ENCODE peak calls at places on chromosome 12, in seven cellular contexts. K is GM12878, O is HCT116, B is SK-N-SH, A is H1, P is K562, Y is HepG2. R is an unnamed sample.

GRCh38 chr12:4701863-4702262 is 18.3 kb upstream of the GALNT8 start:
- DNase-seq in K (no peak), O (no peak), B (no peak), A (no peak), P (no peak), Y (no peak), R (no peak)

GRCh38 chr12:117439531-117440001 is 78.1 kb upstream of the NOS1 start:
- DNase-seq in K (no peak), O (no peak), B (peak), A (peak), P (no peak), Y (no peak), R (no peak)

GRCh38 chr12:56636675-56637540 is 6.8 kb upstream of the BAZ2A start:
- DNase-seq in K (peak), O (peak), B (peak), A (peak), P (peak), Y (peak), R (peak)

GRCh38 chr12:117045175-117045997 is 53.8 kb downstream of the TESC start:
- DNase-seq in K (no peak), O (no peak), B (peak), A (no peak), P (no peak), Y (peak), R (no peak)

GRCh38 chr12:123388218-123388947 is 4.5 kb downstream of the KMT5A start:
- DNase-seq in K (peak), O (no peak), B (peak), A (peak), P (peak), Y (peak), R (peak)

GRCh38 chr12:57619434-57620244 is 8.4 kb downstream of the ARHGEF25 start:
- DNase-seq in K (no peak), O (no peak), B (no peak), A (peak), P (no peak), Y (no peak), R (no peak)

GRCh38 chr12:123882306-123882705 is 90.3 kb downstream of the CCDC92 start:
- DNase-seq in K (no peak), O (no peak), B (no peak), A (no peak), P (no peak), Y (no peak), R (no peak)

GRCh38 chr12:80622271-80622670 is 85.2 kb upstream of the MYF6 start:
- DNase-seq in K (no peak), O (no peak), B (no peak), A (no peak), P (no peak), Y (no peak), R (no peak)

GRCh38 chr12:119578112-119578511 is 15.5 kb upstream of the TMEM233 start:
- DNase-seq in K (no peak), O (peak), B (no peak), A (no peak), P (no peak), Y (no peak), R (no peak)

GRCh38 chr12:58388261-58388660 is 446.9 kb downstream of the ATP23 start:
- DNase-seq in K (no peak), O (no peak), B (no peak), A (no peak), P (no peak), Y (no peak), R (no peak)

GRCh38 chr12:20549115-20549719 is 145.9 kb upstream of the SLCO1C1 start:
- DNase-seq in K (no peak), O (peak), B (peak), A (no peak), P (no peak), Y (peak), R (peak)

GRCh38 chr12:6193853-6194815 is 6.1 kb upstream of the CD9 start:
- DNase-seq in K (no peak), O (no peak), B (no peak), A (no peak), P (no peak), Y (no peak), R (no peak)

GRCh38 chr12:51910168-51910567 is 2.9 kb downstream of the ACVRL1 start:
- DNase-seq in K (no peak), O (no peak), B (no peak), A (no peak), P (no peak), Y (no peak), R (no peak)

GRCh38 chr12:20477691-20478090 is 109.4 kb downstream of the PDE3A start:
- DNase-seq in K (no peak), O (no peak), B (no peak), A (no peak), P (no peak), Y (no peak), R (no peak)

GRCh38 chr12:56629459-56630179 is 507 bp downstream of the BAZ2A start:
- DNase-seq in K (no peak), O (no peak), B (peak), A (peak), P (peak), Y (no peak), R (no peak)

GRCh38 chr12:89414851-89415250 is 62.5 kb upstream of the DUSP6 start:
- DNase-seq in K (no peak), O (no peak), B (no peak), A (no peak), P (no peak), Y (no peak), R (no peak)

GRCh38 chr12:51620448-51620847 is 29.4 kb downstream of the SCN8A start:
- DNase-seq in K (no peak), O (no peak), B (no peak), A (no peak), P (no peak), Y (no peak), R (no peak)

GRCh38 chr12:113933201-113933786 is 32.8 kb downstream of the RBM19 start:
- DNase-seq in K (no peak), O (no peak), B (no peak), A (no peak), P (peak), Y (no peak), R (no peak)

GRCh38 chr12:19010087-19010486 is 119.4 kb upstream of the PLEKHA5 start:
- DNase-seq in K (no peak), O (no peak), B (no peak), A (no peak), P (no peak), Y (peak), R (no peak)

GRCh38 chr12:104522985-104523719 is 66.4 kb downstream of the CHST11 start:
- DNase-seq in K (no peak), O (no peak), B (no peak), A (no peak), P (no peak), Y (no peak), R (no peak)

GRCh38 chr12:72133497-72134055 is 138.6 kb upstream of the TRHDE start:
- DNase-seq in K (no peak), O (no peak), B (no peak), A (no peak), P (no peak), Y (no peak), R (no peak)

GRCh38 chr12:123916729-123917128 is 55.9 kb downstream of the CCDC92 start:
- DNase-seq in K (no peak), O (no peak), B (no peak), A (no peak), P (no peak), Y (no peak), R (no peak)

GRCh38 chr12:109816870-109817269 is 16.3 kb downstream of the TRPV4 start:
- DNase-seq in K (no peak), O (no peak), B (no peak), A (no peak), P (no peak), Y (no peak), R (no peak)

GRCh38 chr12:1644523-1645438 is 15.8 kb downstream of the WNT5B start:
- DNase-seq in K (no peak), O (no peak), B (peak), A (no peak), P (no peak), Y (no peak), R (no peak)

GRCh38 chr12:110269622-110270124 is 11.4 kb upstream of the ATP2A2 start:
- DNase-seq in K (no peak), O (no peak), B (no peak), A (no peak), P (peak), Y (no peak), R (peak)

GRCh38 chr12:56080556-56081138 is 682 bp downstream of the ERBB3 start:
- DNase-seq in K (no peak), O (no peak), B (no peak), A (peak), P (peak), Y (peak), R (no peak)

GRCh38 chr12:46395308-46395707 is 22.7 kb upstream of the SLC38A2 start:
- DNase-seq in K (no peak), O (no peak), B (no peak), A (no peak), P (no peak), Y (no peak), R (no peak)

GRCh38 chr12:4432878-4433820 is 12.5 kb downstream of the FGF6 start:
- DNase-seq in K (no peak), O (no peak), B (no peak), A (no peak), P (no peak), Y (no peak), R (no peak)

GRCh38 chr12:6958609-6959375 is 7.6 kb downstream of the PTPN6 start:
- DNase-seq in K (no peak), O (no peak), B (peak), A (no peak), P (no peak), Y (no peak), R (no peak)

GRCh38 chr12:102814691-102815367 is 102.2 kb downstream of the PAH start:
- DNase-seq in K (no peak), O (no peak), B (no peak), A (no peak), P (no peak), Y (no peak), R (no peak)

GRCh38 chr12:52168019-52168717 is 23.6 kb downstream of the KRT80 start:
- DNase-seq in K (no peak), O (no peak), B (no peak), A (no peak), P (no peak), Y (peak), R (no peak)

GRCh38 chr12:98998697-98999299 is 353.7 kb downstream of the APAF1 start:
- DNase-seq in K (no peak), O (peak), B (peak), A (no peak), P (peak), Y (peak), R (peak)

GRCh38 chr12:91958816-91959215 is 186.8 kb downstream of the BTG1 start:
- DNase-seq in K (no peak), O (no peak), B (no peak), A (no peak), P (no peak), Y (no peak), R (no peak)
- TF ChIP-seq JUND in K (no peak), O (no peak), B (peak), A (no peak), P (no peak), Y (no peak), R (no peak)

GRCh38 chr12:26853303-26854027 is 20.5 kb upstream of the ITPR2 start:
- DNase-seq in K (no peak), O (no peak), B (peak), A (peak), P (peak), Y (peak), R (peak)
- TF ChIP-seq JUND in K (no peak), O (no peak), B (no peak), A (no peak), P (no peak), Y (no peak), R (no peak)

GRCh38 chr12:70853326-70853725 is 67.2 kb downstream of the PTPRR start:
- DNase-seq in K (no peak), O (no peak), B (no peak), A (no peak), P (no peak), Y (peak), R (no peak)
- TF ChIP-seq JUND in K (no peak), O (no peak), B (no peak), A (no peak), P (no peak), Y (no peak), R (no peak)

GRCh38 chr12:24889403-24889802 is 59.5 kb downstream of the BCAT1 start:
- DNase-seq in K (no peak), O (no peak), B (no peak), A (no peak), P (no peak), Y (no peak), R (no peak)
- TF ChIP-seq JUND in K (no peak), O (no peak), B (no peak), A (no peak), P (no peak), Y (no peak), R (no peak)

GRCh38 chr12:92503029-92503931 is 199.5 kb upstream of the PLEKHG7 start:
- DNase-seq in K (peak), O (no peak), B (no peak), A (no peak), P (no peak), Y (peak), R (peak)

GRCh38 chr12:92503977-92504966 is 198.5 kb upstream of the PLEKHG7 start:
- DNase-seq in K (no peak), O (no peak), B (no peak), A (no peak), P (no peak), Y (peak), R (peak)

GRCh38 chr12:92506460-92506859 is 196.3 kb upstream of the PLEKHG7 start:
- DNase-seq in K (no peak), O (no peak), B (no peak), A (no peak), P (no peak), Y (no peak), R (no peak)

GRCh38 chr12:92506891-92507290 is 195.9 kb upstream of the PLEKHG7 start:
- DNase-seq in K (no peak), O (no peak), B (no peak), A (no peak), P (no peak), Y (no peak), R (no peak)

GRCh38 chr12:92505373-92506340 is 197.1 kb upstream of the PLEKHG7 start:
- DNase-seq in K (peak), O (no peak), B (peak), A (no peak), P (peak), Y (no peak), R (no peak)
- TF ChIP-seq JUND in K (no peak), O (no peak), B (no peak), A (no peak), P (no peak), Y (no peak), R (no peak)

GRCh38 chr12:32091696-32092095 is 15.0 kb upstream of the BICD1 start:
- DNase-seq in K (no peak), O (no peak), B (no peak), A (no peak), P (no peak), Y (no peak), R (no peak)
- TF ChIP-seq JUND in K (no peak), O (no peak), B (no peak), A (no peak), P (no peak), Y (no peak), R (no peak)

GRCh38 chr12:106224392-106224706 is 23.5 kb downstream of the CKAP4 start:
- DNase-seq in K (no peak), O (no peak), B (no peak), A (no peak), P (no peak), Y (no peak), R (no peak)

GRCh38 chr12:106227641-106228319 is 20.0 kb downstream of the CKAP4 start:
- DNase-seq in K (no peak), O (no peak), B (no peak), A (no peak), P (no peak), Y (peak), R (no peak)

GRCh38 chr12:106220561-106220960 is 27.3 kb downstream of the CKAP4 start:
- DNase-seq in K (no peak), O (no peak), B (no peak), A (no peak), P (no peak), Y (no peak), R (no peak)

GRCh38 chr12:106226884-106227640 is 20.8 kb downstream of the CKAP4 start:
- DNase-seq in K (no peak), O (peak), B (peak), A (no peak), P (peak), Y (peak), R (peak)

GRCh38 chr12:106223485-106224391 is 24.1 kb downstream of the CKAP4 start:
- DNase-seq in K (no peak), O (peak), B (peak), A (peak), P (peak), Y (peak), R (peak)
- TF ChIP-seq JUND in K (no peak), O (no peak), B (no peak), A (no peak), P (peak), Y (no peak), R (no peak)

GRCh38 chr12:53514626-53515290 is 7.5 kb upstream of the NPFF start:
- DNase-seq in K (no peak), O (no peak), B (no peak), A (no peak), P (no peak), Y (no peak), R (no peak)
- TF ChIP-seq JUND in K (no peak), O (no peak), B (no peak), A (no peak), P (no peak), Y (no peak), R (no peak)

DNA sequence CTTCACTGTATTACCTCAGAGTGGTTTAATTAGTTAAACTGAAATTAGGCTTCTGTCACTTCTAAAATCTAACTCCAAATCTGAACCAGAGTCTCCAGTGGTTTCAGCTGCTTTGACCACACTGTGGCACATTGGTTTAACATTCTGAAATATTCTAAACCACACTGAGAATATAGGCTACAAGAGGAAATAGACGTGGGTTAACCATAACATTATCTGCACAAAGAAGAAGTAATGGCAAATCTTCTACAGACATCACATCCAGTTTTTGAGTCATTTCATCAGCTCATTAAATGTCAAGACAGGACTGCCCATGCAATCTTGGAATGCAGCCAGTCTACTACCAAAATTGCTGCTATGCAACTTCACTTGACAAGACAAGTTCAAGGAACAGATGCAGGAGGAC is 94.7 kb downstream of the LRP6 start:
- DNase-seq in K (peak), O (no peak), B (no peak), A (no peak), P (no peak), Y (no peak), R (no peak)
- TF ChIP-seq JUND in K (peak), O (no peak), B (no peak), A (no peak), P (no peak), Y (no peak), R (no peak)

DNA sequence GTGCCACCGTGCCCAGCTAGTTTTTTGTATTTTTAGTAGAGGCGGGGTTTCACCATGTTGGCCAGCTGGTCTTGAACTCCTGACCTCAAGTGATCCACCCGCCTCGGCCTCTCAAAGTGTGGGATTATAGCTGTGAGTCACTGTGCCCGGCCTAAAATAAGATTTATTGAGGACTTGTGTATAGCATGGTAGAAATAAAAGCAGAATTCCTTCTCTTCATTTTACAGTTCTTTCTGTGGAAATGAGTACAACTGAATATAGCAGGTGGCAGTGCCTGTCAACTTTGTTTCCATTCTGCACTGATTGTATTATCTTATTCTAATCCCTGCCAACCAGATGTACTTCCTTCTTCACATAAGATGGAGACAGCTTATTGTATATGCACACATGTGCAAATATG is 41.0 kb downstream of the DIP2B start:
- DNase-seq in K (no peak), O (no peak), B (no peak), A (no peak), P (no peak), Y (no peak), R (no peak)
- TF ChIP-seq JUND in K (no peak), O (peak), B (no peak), A (no peak), P (no peak), Y (no peak), R (no peak)